ENCODE peak calls at places on chromosomes 7 and 10, in six cellular contexts. F, P, B, Y, W and I are unnamed samples.

GRCh38 chr7:34165927-34166550 is 260.7 kb downstream of the BMPER start:
- DNase-seq in B (no peak), P (no peak), Y (no peak), W (no peak), F (peak; percentile 14), I (no peak)

GRCh38 chr10:11533328-11533781 is 78.1 kb downstream of the USP6NL start:
- DNase-seq in W (no peak), Y (no peak), P (no peak), B (no peak), F (no peak), I (no peak)

GRCh38 chr10:67884313-67884841 is at the start of gene SIRT1:
- DNase-seq in P (peak; percentile 97), W (peak; percentile 86), F (peak; percentile 85), Y (peak; percentile 87), B (peak; percentile 99), I (peak; percentile 97)

GRCh38 chr10:133523631-133524203 is 3.4 kb upstream of the CYP2E1 start:
- DNase-seq in F (no peak), W (no peak), P (no peak), B (no peak), Y (no peak), I (no peak)

GRCh38 chr7:46192191-46192590 is 271.1 kb upstream of the IGFBP3 start:
- DNase-seq in B (no peak), P (no peak), F (no peak), Y (no peak), W (no peak), I (no peak)

GRCh38 chr7:133052357-133052756 is 29.5 kb downstream of the CHCHD3 start:
- DNase-seq in B (peak; percentile 44), W (no peak), P (no peak), F (no peak), Y (no peak), I (no peak)

GRCh38 chr7:115260381-115260780 is 338.5 kb downstream of the MDFIC start:
- DNase-seq in W (no peak), F (no peak), Y (no peak), B (no peak), P (no peak), I (no peak)

GRCh38 chr7:71414490-71414889 is 282.5 kb downstream of the GALNT17 start:
- DNase-seq in P (no peak), F (peak; percentile 49), B (no peak), W (no peak), Y (no peak), I (no peak)

GRCh38 chr10:12644380-12645144 is 295.2 kb downstream of the CAMK1D start:
- DNase-seq in F (no peak), B (no peak), W (no peak), Y (no peak), P (no peak), I (no peak)

GRCh38 chr10:49484501-49485230 is 54.3 kb downstream of the ERCC6 start:
- DNase-seq in Y (peak; percentile 23), W (no peak), B (no peak), F (no peak), P (no peak), I (no peak)

GRCh38 chr7:93973134-93973533 is 31.0 kb downstream of the BET1 start:
- DNase-seq in W (no peak), F (no peak), Y (no peak), P (no peak), B (no peak), I (no peak)

GRCh38 chr10:90920986-90921643 is at the start of gene ANKRD1:
- DNase-seq in W (no peak), B (no peak), P (no peak), Y (no peak), F (no peak), I (peak; percentile 69)

GRCh38 chr10:72932259-72933015 is 22.2 kb downstream of the PLA2G12B start:
- DNase-seq in Y (no peak), B (no peak), P (no peak), W (no peak), F (no peak), I (no peak)

GRCh38 chr10:89887830-89888229 is 186.4 kb downstream of the KIF20B start:
- DNase-seq in P (no peak), B (no peak), Y (no peak), W (no peak), F (no peak), I (no peak)

GRCh38 chr10:110007171-110007700 is 548 bp upstream of the ADD3 start:
- DNase-seq in Y (peak; percentile 41), W (no peak), P (peak; percentile 62), B (no peak), F (no peak), I (peak; percentile 24)

GRCh38 chr7:101936223-101936611 is 118.8 kb downstream of the CUX1 start:
- DNase-seq in W (no peak), F (no peak), B (no peak), Y (no peak), P (no peak), I (peak; percentile 51)

GRCh38 chr10:10915215-10915614 is 102.5 kb upstream of the CELF2 start:
- DNase-seq in Y (no peak), F (no peak), W (no peak), B (no peak), P (no peak), I (no peak)

GRCh38 chr10:52533986-52534385 is 219.9 kb downstream of the DKK1 start:
- DNase-seq in Y (no peak), F (no peak), P (no peak), W (no peak), B (no peak), I (no peak)

GRCh38 chr7:47600199-47601118 is 18.5 kb upstream of the TNS3 start:
- DNase-seq in B (no peak), P (no peak), Y (no peak), F (no peak), W (no peak), I (no peak)

GRCh38 chr7:92955081-92955480 is 118.7 kb upstream of the CDK6 start:
- DNase-seq in F (no peak), Y (no peak), W (no peak), B (no peak), P (no peak), I (no peak)

GRCh38 chr7:47271749-47272148 is 310.2 kb downstream of the TNS3 start:
- DNase-seq in B (no peak), W (no peak), Y (no peak), F (no peak), P (no peak), I (no peak)

GRCh38 chr10:61907011-61907410 is 5.5 kb downstream of the ARID5B start:
- DNase-seq in W (no peak), B (no peak), F (no peak), Y (no peak), P (no peak), I (no peak)